ENCODE peak calls at places on chromosomes 13 and 19, in five cellular contexts. S, Z, L, F and G are unnamed samples.

GRCh38 chr19:14952767-14953166 is 11.5 kb downstream of the OR7C2 start:
- DNase-seq in S (no peak), Z (no peak), L (no peak), F (no peak), G (no peak)

GRCh38 chr13:106348032-106348431 is 187.4 kb downstream of the EFNB2 start:
- DNase-seq in S (no peak), Z (no peak), L (no peak), F (no peak), G (no peak)

GRCh38 chr19:50636317-50637085 is 3.2 kb downstream of the SYT3 start:
- DNase-seq in S (no peak), Z (no peak), L (no peak), F (no peak), G (no peak)

GRCh38 chr19:16886305-16886880 is 2.4 kb upstream of the F2RL3 start:
- DNase-seq in S (peak), Z (no peak), L (no peak), F (peak), G (no peak)

GRCh38 chr19:19463348-19464117 is 51.8 kb downstream of the TSSK6 start:
- DNase-seq in S (peak), Z (no peak), L (no peak), F (peak), G (no peak)

GRCh38 chr19:45391346-45391745 is 13.5 kb downstream of the PPP1R13L start:
- DNase-seq in S (no peak), Z (no peak), L (no peak), F (no peak), G (no peak)

GRCh38 chr13:33707449-33707848 is 110.5 kb upstream of the RFC3 start:
- DNase-seq in S (no peak), Z (no peak), L (no peak), F (no peak), G (no peak)

GRCh38 chr19:42443944-42444398 is 1.2 kb upstream of the CXCL17 start:
- DNase-seq in S (no peak), Z (peak), L (no peak), F (peak), G (no peak)

GRCh38 chr19:32405431-32406160 is at the start of gene DPY19L3:
- DNase-seq in S (peak), Z (peak), L (peak), F (peak), G (peak)

GRCh38 chr13:43127103-43127817 is 103.9 kb downstream of the DNAJC15 start:
- DNase-seq in S (no peak), Z (no peak), L (no peak), F (no peak), G (no peak)

GRCh38 chr19:38383743-38384142 is 4.1 kb downstream of the GGN start:
- DNase-seq in S (no peak), Z (no peak), L (no peak), F (no peak), G (no peak)

GRCh38 chr13:41457589-41458186 is 338 bp downstream of the RGCC start:
- DNase-seq in S (no peak), Z (no peak), L (no peak), F (no peak), G (peak)

GRCh38 chr13:79660361-79660760 is 179.4 kb downstream of the NDFIP2 start:
- DNase-seq in S (no peak), Z (no peak), L (no peak), F (no peak), G (no peak)

GRCh38 chr19:45670670-45671453 is 2.8 kb downstream of the GIPR start:
- DNase-seq in S (peak), Z (peak), L (peak), F (peak), G (peak)

GRCh38 chr13:30791354-30791921 is 56.1 kb downstream of the ALOX5AP start:
- DNase-seq in S (no peak), Z (no peak), L (no peak), F (peak), G (no peak)

GRCh38 chr19:42450314-42450934 is 7.7 kb upstream of the CXCL17 start:
- DNase-seq in S (peak), Z (peak), L (peak), F (peak), G (peak)

GRCh38 chr19:49067554-49067953 is 2.9 kb upstream of the NTF4 start:
- DNase-seq in S (no peak), Z (no peak), L (no peak), F (no peak), G (no peak)

GRCh38 chr13:30477346-30478235 is 11.9 kb upstream of the HMGB1 start:
- DNase-seq in S (no peak), Z (no peak), L (no peak), F (no peak), G (no peak)

GRCh38 chr13:70795484-70795883 is 687.2 kb upstream of the KLHL1 start:
- DNase-seq in S (no peak), Z (no peak), L (no peak), F (no peak), G (no peak)

GRCh38 chr13:32245555-32245954 is 69.6 kb downstream of the ZAR1L start:
- DNase-seq in S (no peak), Z (no peak), L (no peak), F (no peak), G (no peak)

GRCh38 chr19:840519-841206 is at the start of gene PRTN3:
- DNase-seq in S (no peak), Z (no peak), L (peak), F (no peak), G (no peak)

GRCh38 chr19:844300-844971 is 3.6 kb downstream of the PRTN3 start:
- DNase-seq in S (no peak), Z (no peak), L (no peak), F (no peak), G (no peak)

GRCh38 chr19:845707-846481 is 5.1 kb downstream of the PRTN3 start:
- DNase-seq in S (no peak), Z (no peak), L (no peak), F (no peak), G (no peak)

GRCh38 chr19:843836-844299 is 3.1 kb downstream of the PRTN3 start:
- DNase-seq in S (no peak), Z (no peak), L (no peak), F (no peak), G (no peak)

GRCh38 chr19:843180-843835 is 2.5 kb downstream of the PRTN3 start:
- DNase-seq in S (no peak), Z (peak), L (peak), F (peak), G (peak)
- H3K27ac ChIP-seq in S (no peak), Z (no peak), L (no peak), F (no peak), G (no peak)

GRCh38 chr19:3404324-3405260 is 38.2 kb downstream of the NFIC start:
- DNase-seq in S (peak), Z (peak), L (peak), F (peak), G (peak)
- TF ChIP-seq POLR2A in S (no peak), Z (no peak), L (no peak), F (peak), G (peak)

GRCh38 chr13:51761638-51762350 is 42.2 kb downstream of the DHRS12 start:
- DNase-seq in S (no peak), Z (no peak), L (no peak), F (no peak), G (no peak)
- H3K27ac ChIP-seq in S (no peak), Z (no peak), L (no peak), F (no peak), G (no peak)

DNA sequence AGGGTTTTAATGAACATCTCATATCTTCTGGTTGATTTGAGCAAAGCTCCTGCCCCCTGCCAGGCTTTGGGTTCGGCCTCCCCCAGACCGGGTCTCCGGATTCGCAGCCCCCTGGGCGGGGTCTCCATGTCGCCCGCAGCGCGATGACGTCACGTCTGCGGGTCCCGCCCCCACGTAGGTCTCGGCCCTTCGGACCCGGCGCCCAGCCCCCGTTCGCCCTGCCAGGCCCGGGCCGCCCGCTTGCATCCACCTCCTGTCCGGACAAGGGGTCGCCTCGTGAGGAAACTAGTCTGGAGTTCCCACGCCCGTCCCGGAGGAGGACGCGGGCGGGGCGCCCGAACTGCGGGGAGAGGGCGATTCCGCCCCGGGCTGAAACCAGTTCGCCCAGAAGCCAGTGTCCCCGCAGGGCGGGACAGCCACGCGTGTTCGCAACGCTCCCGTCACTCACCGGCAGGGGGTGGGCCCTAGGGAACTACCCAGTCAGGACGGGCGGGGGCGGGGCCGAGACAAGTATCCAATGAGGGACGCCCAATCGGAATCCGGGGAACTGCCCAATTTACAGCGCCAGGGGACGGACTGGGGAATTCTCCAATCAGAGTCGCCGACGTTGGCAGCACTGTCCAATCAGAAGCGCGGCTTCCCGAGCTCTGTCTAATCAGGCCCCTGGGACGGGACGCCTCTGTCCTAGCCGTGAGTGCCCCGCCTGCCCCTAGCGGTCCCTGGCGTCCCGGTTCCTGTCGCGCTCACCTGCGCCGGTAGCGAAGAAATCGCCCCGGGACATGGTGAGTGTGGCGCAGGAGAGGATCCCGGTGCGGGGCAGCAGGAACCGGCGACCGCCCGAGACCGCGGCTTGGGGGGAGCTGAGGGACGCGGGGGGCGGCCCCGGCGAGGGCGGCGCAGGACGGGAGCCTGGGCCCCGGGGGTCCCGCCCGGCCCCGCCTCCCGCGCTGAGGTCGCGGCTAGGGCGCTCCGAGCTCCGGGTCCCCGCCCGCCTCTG is at the start of gene ZNF555:
- DNase-seq in S (peak), Z (peak), L (peak), F (peak), G (peak)
- TF ChIP-seq POLR2A in S (peak), Z (no peak), L (peak), F (peak), G (peak)

GRCh38 chr13:98014766-98015165 is 61.3 kb downstream of the IPO5 start:
- DNase-seq in S (no peak), Z (no peak), L (no peak), F (no peak), G (no peak)

GRCh38 chr13:98018293-98018692 is 64.8 kb downstream of the IPO5 start:
- DNase-seq in S (no peak), Z (no peak), L (no peak), F (no peak), G (no peak)

GRCh38 chr13:98022210-98022609 is 68.7 kb downstream of the IPO5 start:
- DNase-seq in S (peak), Z (no peak), L (no peak), F (no peak), G (no peak)

GRCh38 chr13:98020271-98020670 is 66.8 kb downstream of the IPO5 start:
- DNase-seq in S (no peak), Z (no peak), L (no peak), F (no peak), G (no peak)

DNA sequence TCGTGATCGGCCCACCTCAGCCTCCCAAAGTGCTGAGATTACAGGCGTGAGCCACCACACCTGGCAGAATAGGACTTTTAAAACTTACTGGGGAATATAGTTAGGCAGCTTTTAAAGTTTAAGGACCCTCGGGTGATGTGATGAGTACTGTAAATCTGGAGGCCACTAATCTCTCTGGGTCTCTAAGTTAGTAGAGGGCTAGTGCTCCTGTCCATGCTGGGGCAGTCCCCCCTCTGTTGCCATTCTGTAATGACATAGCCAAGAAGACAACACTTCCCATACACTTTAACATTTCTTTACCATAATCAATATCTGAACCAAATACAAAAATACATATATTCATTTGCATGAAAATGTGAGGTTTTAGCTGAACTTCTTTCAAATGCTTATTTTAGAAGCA is 65.7 kb downstream of the IPO5 start:
- DNase-seq in S (no peak), Z (no peak), L (no peak), F (no peak), G (no peak)
- H3K27ac ChIP-seq in S (no peak), Z (no peak), L (no peak), F (no peak), G (no peak)